ENCODE peak calls at places on chromosomes 5 and 9, in four cellular contexts. One of them, this sample, is unnamed.

GRCh38 chr5:74409166-74409706 is 231.3 kb downstream of the ENC1 start:
- DNase-seq in GM12878: no peak
- DNase-seq in transverse colon: no peak
- DNase-seq in GM23338: no peak
- DNase-seq in this sample: peak

GRCh38 chr5:8952147-8952546 is 593.7 kb downstream of the SEMA5A start:
- DNase-seq in GM23338: no peak
- DNase-seq in GM12878: no peak
- DNase-seq in transverse colon: no peak
- DNase-seq in this sample: no peak

GRCh38 chr9:9557804-9558334 is 1054.9 kb downstream of the PTPRD start:
- DNase-seq in GM23338: peak
- DNase-seq in GM12878: no peak
- DNase-seq in transverse colon: no peak
- DNase-seq in this sample: no peak

GRCh38 chr9:137607141-137607857 is 1.8 kb downstream of the ARRDC1 start:
- DNase-seq in GM12878: no peak
- DNase-seq in transverse colon: no peak
- DNase-seq in GM23338: no peak
- DNase-seq in this sample: no peak

GRCh38 chr9:132481467-132481866 is 71.5 kb downstream of the CFAP77 start:
- DNase-seq in GM23338: peak
- DNase-seq in transverse colon: no peak
- DNase-seq in GM12878: no peak
- DNase-seq in this sample: no peak

GRCh38 chr9:115941561-115942315 is 211.9 kb upstream of the PAPPA start:
- DNase-seq in GM12878: no peak
- DNase-seq in GM23338: no peak
- DNase-seq in transverse colon: no peak
- DNase-seq in this sample: no peak

GRCh38 chr5:135222171-135222681 is 176.8 kb downstream of the MACROH2A1 start:
- DNase-seq in transverse colon: peak
- DNase-seq in GM23338: no peak
- DNase-seq in GM12878: no peak
- DNase-seq in this sample: peak

GRCh38 chr5:159047081-159047480 is 52.6 kb downstream of the EBF1 start:
- DNase-seq in GM12878: no peak
- DNase-seq in transverse colon: no peak
- DNase-seq in GM23338: no peak
- DNase-seq in this sample: no peak

GRCh38 chr9:136299116-136299515 is 4.8 kb downstream of the CCDC187 start:
- DNase-seq in GM12878: no peak
- DNase-seq in GM23338: no peak
- DNase-seq in transverse colon: no peak
- DNase-seq in this sample: no peak

GRCh38 chr5:151159649-151160373 is 2.2 kb upstream of the ANXA6 start:
- DNase-seq in GM23338: no peak
- DNase-seq in GM12878: no peak
- DNase-seq in transverse colon: no peak
- DNase-seq in this sample: no peak

GRCh38 chr9:129225815-129226214 is 47.8 kb upstream of the IER5L start:
- DNase-seq in GM12878: no peak
- DNase-seq in transverse colon: peak
- DNase-seq in GM23338: peak
- DNase-seq in this sample: peak

GRCh38 chr9:80707120-80707519 is 982.2 kb downstream of the TLE1 start:
- DNase-seq in GM23338: no peak
- DNase-seq in GM12878: no peak
- DNase-seq in transverse colon: no peak
- DNase-seq in this sample: no peak

GRCh38 chr5:56669534-56670483 is 145.5 kb upstream of the MAP3K1 start:
- DNase-seq in GM23338: peak
- DNase-seq in GM12878: peak
- DNase-seq in transverse colon: peak
- DNase-seq in this sample: peak

GRCh38 chr5:179376701-179377420 is 31.6 kb upstream of the ADAMTS2 start:
- DNase-seq in GM12878: no peak
- DNase-seq in GM23338: no peak
- DNase-seq in transverse colon: no peak
- DNase-seq in this sample: peak

GRCh38 chr5:74257645-74258328 is 382.7 kb downstream of the ENC1 start:
- DNase-seq in GM12878: no peak
- DNase-seq in GM23338: peak
- DNase-seq in transverse colon: peak
- DNase-seq in this sample: peak

GRCh38 chr9:117094493-117094892 is 320.4 kb downstream of the ASTN2 start:
- DNase-seq in transverse colon: no peak
- DNase-seq in GM12878: no peak
- DNase-seq in GM23338: no peak
- DNase-seq in this sample: no peak

GRCh38 chr5:111932628-111933027 is 175.6 kb upstream of the NREP start:
- DNase-seq in transverse colon: no peak
- DNase-seq in GM12878: no peak
- DNase-seq in GM23338: no peak
- DNase-seq in this sample: no peak

GRCh38 chr5:175784230-175784629 is 87.1 kb upstream of the CPLX2 start:
- DNase-seq in transverse colon: no peak
- DNase-seq in GM23338: no peak
- DNase-seq in GM12878: no peak
- DNase-seq in this sample: no peak

GRCh38 chr5:98397081-98397480 is 376.4 kb upstream of the RGMB start:
- DNase-seq in GM12878: no peak
- DNase-seq in GM23338: no peak
- DNase-seq in transverse colon: no peak
- DNase-seq in this sample: no peak

GRCh38 chr5:77356740-77357139 is 135.4 kb downstream of the WDR41 start:
- DNase-seq in GM12878: peak
- DNase-seq in transverse colon: no peak
- DNase-seq in GM23338: no peak
- DNase-seq in this sample: no peak

GRCh38 chr9:36759141-36759540 is 186.4 kb downstream of the MELK start:
- DNase-seq in GM12878: no peak
- DNase-seq in GM23338: no peak
- DNase-seq in transverse colon: no peak
- DNase-seq in this sample: no peak

GRCh38 chr5:59565551-59565950 is 328.0 kb downstream of the PDE4D start:
- DNase-seq in GM12878: no peak
- DNase-seq in transverse colon: no peak
- DNase-seq in GM23338: no peak
- DNase-seq in this sample: no peak

GRCh38 chr5:172501708-172502379 is 47.5 kb upstream of the SH3PXD2B start:
- DNase-seq in transverse colon: no peak
- DNase-seq in GM12878: no peak
- DNase-seq in GM23338: no peak
- DNase-seq in this sample: no peak

GRCh38 chr9:114451707-114452031 is 53.6 kb downstream of the WHRN start:
- DNase-seq in GM23338: no peak
- DNase-seq in transverse colon: no peak
- DNase-seq in GM12878: no peak
- DNase-seq in this sample: no peak

GRCh38 chr9:114450833-114451706 is 54.2 kb downstream of the WHRN start:
- DNase-seq in GM12878: peak
- DNase-seq in GM23338: no peak
- DNase-seq in transverse colon: no peak
- DNase-seq in this sample: no peak

GRCh38 chr9:114450181-114450580 is 55.1 kb downstream of the WHRN start:
- DNase-seq in GM23338: no peak
- DNase-seq in GM12878: no peak
- DNase-seq in transverse colon: no peak
- DNase-seq in this sample: no peak

GRCh38 chr9:114454652-114455051 is 50.6 kb downstream of the WHRN start:
- DNase-seq in GM12878: no peak
- DNase-seq in transverse colon: no peak
- DNase-seq in GM23338: no peak
- DNase-seq in this sample: no peak

GRCh38 chr9:114452219-114453169 is 52.8 kb downstream of the WHRN start:
- DNase-seq in transverse colon: peak
- DNase-seq in GM12878: no peak
- DNase-seq in GM23338: peak
- DNase-seq in this sample: peak
- TF ChIP-seq POLR2AphosphoS5 in transverse colon: no peak
- TF ChIP-seq POLR2AphosphoS5 in GM12878: no peak
- TF ChIP-seq POLR2AphosphoS5 in GM23338: no peak
- TF ChIP-seq POLR2AphosphoS5 in this sample: no peak

GRCh38 chr9:111036068-111036789 is 2.0 kb downstream of the LPAR1 start:
- DNase-seq in GM23338: peak
- DNase-seq in transverse colon: peak
- DNase-seq in GM12878: no peak
- DNase-seq in this sample: peak
- TF ChIP-seq POLR2AphosphoS5 in GM23338: no peak
- TF ChIP-seq POLR2AphosphoS5 in transverse colon: peak
- TF ChIP-seq POLR2AphosphoS5 in GM12878: no peak
- TF ChIP-seq POLR2AphosphoS5 in this sample: no peak

DNA sequence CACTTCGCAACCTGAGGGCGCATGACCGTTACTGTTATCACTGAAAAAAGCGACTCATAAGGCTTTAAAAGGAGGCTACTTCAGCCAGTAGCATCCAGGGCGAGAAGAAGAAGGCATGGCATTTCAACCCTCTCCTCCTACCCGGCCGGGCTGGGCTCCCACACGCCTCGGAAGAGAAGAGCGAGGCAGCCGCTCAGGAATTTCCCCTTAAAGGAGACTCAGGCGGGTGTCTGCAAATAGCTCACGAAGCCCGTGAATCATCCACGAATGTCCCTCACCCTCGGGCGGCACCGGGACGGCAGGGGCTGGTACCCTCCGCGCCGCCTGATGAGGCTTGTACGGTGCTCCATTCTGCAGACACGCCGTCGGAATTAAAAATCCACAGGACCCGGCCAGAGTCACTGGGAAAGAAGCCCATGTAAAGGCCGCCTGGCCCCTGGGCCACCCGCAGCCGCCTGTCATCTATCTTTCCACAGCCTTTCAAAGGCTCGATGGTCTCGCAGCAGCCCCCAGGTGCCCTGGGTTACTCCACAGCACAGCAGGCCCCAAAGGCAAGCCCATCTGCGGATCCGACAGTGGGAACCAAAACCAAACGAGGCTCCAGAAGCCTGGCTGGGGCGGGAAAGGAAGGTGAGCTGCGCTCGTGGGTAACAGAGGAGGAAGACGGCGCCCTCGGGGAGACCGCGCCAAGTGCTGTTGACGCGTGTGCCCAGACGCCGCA is 11.8 kb downstream of the SLC12A7 start:
- DNase-seq in GM23338: peak
- DNase-seq in GM12878: no peak
- DNase-seq in transverse colon: no peak
- DNase-seq in this sample: no peak
- TF ChIP-seq POLR2AphosphoS5 in GM23338: no peak
- TF ChIP-seq POLR2AphosphoS5 in GM12878: no peak
- TF ChIP-seq POLR2AphosphoS5 in transverse colon: no peak
- TF ChIP-seq POLR2AphosphoS5 in this sample: no peak

GRCh38 chr5:163938595-163938994 is 433.2 kb downstream of the MAT2B start:
- DNase-seq in GM23338: no peak
- DNase-seq in GM12878: no peak
- DNase-seq in transverse colon: no peak
- DNase-seq in this sample: no peak

GRCh38 chr5:163943546-163943945 is 438.1 kb downstream of the MAT2B start:
- DNase-seq in GM23338: no peak
- DNase-seq in GM12878: no peak
- DNase-seq in transverse colon: no peak
- DNase-seq in this sample: no peak

DNA sequence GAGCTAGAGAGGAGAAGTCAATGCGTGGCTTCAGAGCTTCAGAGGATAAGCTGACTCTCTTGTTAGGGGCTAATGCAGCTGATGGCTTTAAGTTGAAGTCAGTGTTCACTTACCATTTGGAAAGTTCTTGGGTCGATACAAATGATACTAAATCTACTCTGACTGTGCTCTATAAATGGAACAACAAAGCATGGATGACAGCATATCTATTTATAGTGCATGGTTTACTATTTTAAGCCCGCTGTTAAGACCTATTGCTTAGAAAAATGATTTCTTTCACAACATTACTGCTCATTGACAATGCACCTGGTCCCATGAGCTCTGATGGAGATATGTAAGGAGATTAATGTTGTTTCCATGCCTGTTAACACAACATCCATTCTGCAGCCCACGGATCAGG is 435.6 kb downstream of the MAT2B start:
- DNase-seq in transverse colon: no peak
- DNase-seq in GM23338: no peak
- DNase-seq in GM12878: no peak
- DNase-seq in this sample: no peak
- TF ChIP-seq POLR2AphosphoS5 in transverse colon: no peak
- TF ChIP-seq POLR2AphosphoS5 in GM23338: no peak
- TF ChIP-seq POLR2AphosphoS5 in GM12878: no peak
- TF ChIP-seq POLR2AphosphoS5 in this sample: no peak